ENCODE peak calls at places on chromosome 6, in four cellular contexts. F is dorsolateral prefrontal cortex, D is GM23338, T is fibroblast of lung. K is an unnamed sample.
A peak's percentile ranks its signal among the peaks of the same experiment; 100 is the strongest.

GRCh38 chr6:170035896-170036295 is 255.0 kb downstream of the DLL1 start:
- DNase-seq in F (no peak), D (peak; percentile 27), T (no peak), K (no peak)

GRCh38 chr6:20589266-20589665 is 55.0 kb downstream of the CDKAL1 start:
- DNase-seq in F (no peak), T (peak; percentile 18), D (no peak), K (no peak)

GRCh38 chr6:25165181-25165580 is 114.0 kb upstream of the CARMIL1 start:
- DNase-seq in T (no peak), F (no peak), D (no peak), K (no peak)

GRCh38 chr6:7050911-7051779 is 56.6 kb upstream of the RREB1 start:
- DNase-seq in F (no peak), D (peak; percentile 75), T (peak; percentile 80), K (peak; percentile 97)

GRCh38 chr6:49618257-49618656 is 18.4 kb downstream of the RHAG start:
- DNase-seq in F (no peak), D (no peak), T (no peak), K (no peak)

GRCh38 chr6:169070506-169071176 is 183.0 kb downstream of the THBS2 start:
- DNase-seq in D (no peak), T (peak; percentile 100), F (no peak), K (peak; percentile 85)

GRCh38 chr6:148316308-148316707 is 26.3 kb upstream of the SASH1 start:
- DNase-seq in D (no peak), F (no peak), T (no peak), K (no peak)

GRCh38 chr6:100622907-100623692 is 158.4 kb upstream of the SIM1 start:
- DNase-seq in F (no peak), D (no peak), T (peak; percentile 66), K (peak; percentile 27)

GRCh38 chr6:20115269-20116005 is 96.8 kb downstream of the MBOAT1 start:
- DNase-seq in F (no peak), T (no peak), D (no peak), K (no peak)

GRCh38 chr6:4322134-4322845 is 186.9 kb upstream of the ECI2 start:
- DNase-seq in F (no peak), T (no peak), D (no peak), K (no peak)

GRCh38 chr6:70503813-70504465 is 62.8 kb upstream of the SDHAF4 start:
- DNase-seq in F (no peak), D (no peak), T (no peak), K (peak; percentile 14)

GRCh38 chr6:49325901-49326300 is 137.2 kb downstream of the MMUT start:
- DNase-seq in T (no peak), F (no peak), D (no peak), K (no peak)

GRCh38 chr6:20800653-20801052 is 266.4 kb downstream of the CDKAL1 start:
- DNase-seq in F (no peak), D (no peak), T (no peak), K (no peak)

GRCh38 chr6:137878810-137879285 is 11.8 kb downstream of the TNFAIP3 start:
- DNase-seq in D (peak; percentile 92), T (no peak), F (no peak), K (peak; percentile 3)

GRCh38 chr6:157974341-157974894 is 7.2 kb upstream of the SYNJ2 start:
- DNase-seq in T (peak; percentile 73), D (no peak), F (no peak), K (no peak)

GRCh38 chr6:139996253-139996834 is 621.9 kb upstream of the CITED2 start:
- DNase-seq in T (peak; percentile 38), D (peak; percentile 62), F (no peak), K (no peak)

GRCh38 chr6:168155821-168156741 is 77.1 kb upstream of the FRMD1 start:
- DNase-seq in F (no peak), D (no peak), T (no peak), K (no peak)

GRCh38 chr6:34247481-34248197 is 1.2 kb downstream of the SMIM29 start:
- DNase-seq in T (no peak), D (no peak), F (no peak), K (no peak)

GRCh38 chr6:34248198-34248726 is 544 bp downstream of the SMIM29 start:
- DNase-seq in D (peak; percentile 65), T (peak; percentile 25), F (no peak), K (no peak)

GRCh38 chr6:34246563-34247391 is 2.0 kb downstream of the SMIM29 start:
- DNase-seq in T (no peak), D (peak; percentile 80), F (no peak), K (no peak)

GRCh38 chr6:34243901-34244884 is 4.6 kb downstream of the SMIM29 start:
- DNase-seq in T (peak; percentile 90), D (peak; percentile 71), F (peak; percentile 80), K (peak; percentile 87)

DNA sequence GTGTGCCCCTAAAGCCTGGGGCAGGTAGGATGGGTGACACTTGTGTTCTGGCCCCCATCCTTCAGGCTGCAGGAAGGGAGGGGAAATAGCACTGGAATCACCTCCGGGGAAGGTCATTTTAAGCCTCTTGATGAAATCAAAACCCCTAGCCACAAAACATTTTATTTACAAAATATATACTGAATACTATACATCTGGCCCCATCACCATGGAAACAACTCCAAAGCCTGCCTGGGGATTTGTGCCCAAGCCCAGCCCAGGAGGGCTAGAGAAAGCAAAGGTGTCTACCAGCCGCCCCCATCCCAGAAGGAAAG is 2.6 kb downstream of the SMIM29 start:
- DNase-seq in T (no peak), D (no peak), F (no peak), K (no peak)
- H3K27ac ChIP-seq in T (peak overlapping the region; percentile 49), D (peak overlapping the region; percentile 24), F (no peak overlapping the region), K (no peak overlapping the region)

DNA sequence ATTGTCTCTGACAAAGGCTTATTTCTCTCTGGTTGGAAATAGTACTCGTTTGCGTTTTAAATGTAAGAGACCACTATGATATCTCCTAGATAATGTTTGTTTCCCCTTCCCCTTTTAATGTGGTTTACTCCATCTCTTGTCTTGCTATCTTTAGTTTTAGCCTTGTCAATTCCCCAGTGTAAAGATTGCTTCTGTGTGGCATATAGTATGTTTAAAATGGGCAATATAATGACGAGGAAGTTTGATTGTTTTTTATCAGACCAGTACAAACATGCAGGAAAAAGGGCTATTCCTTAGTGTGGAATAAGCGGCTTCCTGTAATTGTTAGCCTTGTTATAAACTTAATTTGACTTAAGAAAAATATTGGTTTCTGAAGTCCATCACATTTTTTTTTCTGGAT is 3.1 kb downstream of the QKI start:
- DNase-seq in T (no peak), F (no peak), D (no peak), K (no peak)
- H3K27ac ChIP-seq in T (peak overlapping the region; percentile 19), F (peak overlapping the region; percentile 97), D (peak overlapping the region; percentile 7), K (peak overlapping the region; percentile 43)

GRCh38 chr6:26593278-26594127 is 3.2 kb upstream of the ABT1 start:
- DNase-seq in F (no peak), D (no peak), T (no peak), K (no peak)

GRCh38 chr6:26594730-26595632 is 1.8 kb upstream of the ABT1 start:
- DNase-seq in T (peak; percentile 78), D (peak; percentile 82), F (no peak), K (peak; percentile 69)

GRCh38 chr6:26595669-26596269 is 984 bp upstream of the ABT1 start:
- DNase-seq in T (peak; percentile 88), F (peak; percentile 93), D (peak; percentile 96), K (peak; percentile 35)

GRCh38 chr6:26594128-26594493 is 2.6 kb upstream of the ABT1 start:
- DNase-seq in T (no peak), F (no peak), D (no peak), K (no peak)

DNA sequence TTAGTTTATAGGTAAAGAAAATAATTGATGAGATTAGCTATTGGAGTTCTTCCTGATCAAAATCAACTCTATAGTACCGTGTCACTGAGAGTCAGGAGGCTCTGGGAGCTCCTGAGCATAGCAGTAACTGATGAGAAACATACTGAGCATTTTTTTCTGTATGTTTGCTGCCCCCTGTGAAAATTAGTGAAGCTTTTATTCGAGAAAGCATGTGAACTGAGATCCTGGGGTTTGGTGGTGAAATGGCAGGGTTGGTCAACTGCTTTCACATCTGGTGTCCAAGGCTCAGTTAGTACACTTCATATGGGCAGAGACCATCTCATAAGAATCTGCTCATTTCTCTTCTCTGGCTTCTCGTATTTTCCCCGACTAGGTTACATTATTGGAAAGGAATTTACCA is 4.1 kb upstream of the ABT1 start:
- DNase-seq in T (no peak), D (no peak), F (no peak), K (no peak)
- H3K27ac ChIP-seq in T (no peak overlapping the region), D (no peak overlapping the region), F (no peak overlapping the region), K (no peak overlapping the region)

GRCh38 chr6:112691289-112691688 is 344.2 kb downstream of the RFPL4B start:
- DNase-seq in T (peak; percentile 91), D (no peak), F (no peak), K (peak; percentile 67)
- H3K27ac ChIP-seq in T (no peak overlapping the region), D (no peak overlapping the region), F (no peak overlapping the region), K (no peak overlapping the region)

DNA sequence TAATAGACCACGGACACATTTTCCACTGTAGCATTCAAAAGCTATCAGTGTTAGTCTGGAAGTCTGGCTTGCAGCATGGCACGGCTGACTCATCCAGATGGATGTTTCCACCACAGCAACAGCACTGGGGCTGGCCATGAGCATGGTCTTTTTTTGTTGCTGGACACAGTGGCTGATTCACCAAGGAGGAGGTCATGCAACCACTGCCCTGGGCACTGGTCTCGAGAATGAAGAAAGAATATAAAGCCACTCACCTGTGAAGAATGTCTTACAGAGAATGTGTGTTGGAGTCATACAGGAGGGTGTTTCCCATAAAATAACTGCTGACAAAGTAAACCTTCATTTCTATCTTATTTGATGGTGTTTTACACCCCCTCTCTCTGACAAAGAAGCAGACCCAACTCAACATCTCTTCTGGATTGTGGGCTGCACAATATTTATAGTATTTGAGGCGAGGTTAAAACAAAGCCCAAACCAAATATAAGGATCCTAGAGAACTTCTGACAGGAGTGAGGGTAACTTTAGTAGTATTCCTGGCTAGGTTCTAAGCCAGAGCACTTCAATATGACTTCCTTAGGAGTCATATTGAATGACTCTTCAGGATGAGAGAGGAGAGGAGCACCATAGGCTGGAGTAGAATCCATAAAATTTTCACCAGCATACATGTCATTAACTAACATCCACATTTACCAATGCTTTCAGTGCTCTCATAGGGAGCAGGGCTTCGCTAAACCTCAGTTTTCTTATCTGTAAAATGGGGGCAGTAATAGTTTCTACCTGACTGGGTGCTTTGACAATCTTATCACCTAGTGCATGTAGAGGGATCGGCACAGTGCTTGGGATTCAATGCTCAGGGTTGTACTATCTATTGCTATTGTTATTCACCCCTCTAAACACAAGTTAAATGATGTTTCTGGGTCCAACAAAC is 121.4 kb downstream of the KIF13A start:
- DNase-seq in D (no peak), T (peak; percentile 86), F (peak; percentile 86), K (peak; percentile 98)
- H3K27ac ChIP-seq in D (peak overlapping the region; percentile 40), T (peak overlapping the region; percentile 77), F (peak overlapping the region; percentile 90), K (peak overlapping the region; percentile 96)

GRCh38 chr6:106159531-106159940 is 73.4 kb downstream of the PRDM1 start:
- DNase-seq in T (peak; percentile 80), F (no peak), D (no peak), K (peak; percentile 59)
- H3K27ac ChIP-seq in T (peak overlapping the region; percentile 59), F (no peak overlapping the region), D (no peak overlapping the region), K (no peak overlapping the region)

DNA sequence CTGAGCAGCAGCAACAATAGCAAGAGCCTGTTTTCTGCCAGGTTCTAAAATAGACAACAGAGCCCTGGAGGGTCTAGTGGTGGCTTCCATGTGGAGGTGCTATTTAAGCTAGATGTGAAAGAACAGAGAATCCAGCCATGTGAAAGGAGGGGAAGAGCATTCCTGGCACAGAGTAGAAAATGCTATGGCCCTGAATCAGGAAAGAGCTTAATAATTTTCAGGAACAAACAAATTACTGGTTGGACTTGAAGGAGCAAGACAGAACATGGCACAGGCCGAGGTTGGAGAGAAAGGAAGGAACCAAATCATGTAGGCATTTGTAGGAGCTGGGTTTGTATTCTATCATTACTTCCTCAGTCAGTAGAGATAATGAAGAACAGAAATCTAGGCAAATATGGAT is 98.3 kb downstream of the AIG1 start:
- DNase-seq in D (no peak), T (peak; percentile 8), F (no peak), K (peak; percentile 56)
- H3K27ac ChIP-seq in D (no peak overlapping the region), T (no peak overlapping the region), F (no peak overlapping the region), K (no peak overlapping the region)